ENCODE peak calls at places on chromosome 20, in six cellular contexts. S is RWPE1, Z is activated B cell treated with CpG ODN at 0.5 μM for 24 hours, P is adrenal gland, F is foreskin fibroblast, O is body of pancreas. G is an unnamed sample.

GRCh38 chr20:21353236-21353635 is 44.1 kb downstream of the NKX2-4 start:
- DNase-seq in O (no peak), Z (no peak), P (no peak), S (peak; percentile 8), F (peak; percentile 18), G (no peak)

GRCh38 chr20:3874194-3874824 is 14.9 kb upstream of the PANK2 start:
- DNase-seq in Z (no peak), F (no peak), O (no peak), S (no peak), P (no peak), G (no peak)

GRCh38 chr20:34083137-34083536 is 28.9 kb downstream of the EIF2S2 start:
- DNase-seq in F (peak; percentile 82), O (peak; percentile 82), Z (no peak), S (peak; percentile 96), P (peak; percentile 96), G (no peak)

GRCh38 chr20:420721-421574 is 12.8 kb downstream of the RBCK1 start:
- DNase-seq in S (peak; percentile 78), P (no peak), F (no peak), O (no peak), Z (no peak), G (no peak)

GRCh38 chr20:20941468-20941889 is 164.7 kb downstream of the LINC00237 start:
- DNase-seq in O (no peak), S (no peak), Z (no peak), P (no peak), F (no peak), G (no peak)

GRCh38 chr20:30985386-30985785 is 272.1 kb upstream of the DEFB115 start:
- DNase-seq in F (no peak), Z (no peak), O (no peak), S (no peak), P (no peak), G (no peak)

GRCh38 chr20:54865273-54865672 is 389.9 kb downstream of the DOK5 start:
- DNase-seq in S (no peak), P (no peak), Z (no peak), O (no peak), F (no peak), G (no peak)

GRCh38 chr20:30484009-30484748 is 773.3 kb upstream of the DEFB115 start:
- DNase-seq in S (no peak), Z (no peak), P (no peak), O (no peak), F (no peak), G (no peak)

GRCh38 chr20:6765469-6766058 is 1.9 kb upstream of the BMP2 start:
- DNase-seq in S (peak; percentile 34), F (peak; percentile 72), O (peak; percentile 13), Z (no peak), P (no peak), G (no peak)

GRCh38 chr20:15446373-15446772 is 1109.0 kb upstream of the FLRT3 start:
- DNase-seq in O (peak; percentile 66), S (peak; percentile 23), Z (no peak), P (peak; percentile 14), F (no peak), G (peak; percentile 46)

GRCh38 chr20:62772994-62773858 is 23.0 kb upstream of the MRGBP start:
- DNase-seq in P (peak; percentile 67), Z (no peak), F (peak; percentile 70), O (peak; percentile 64), S (peak; percentile 89), G (no peak)

GRCh38 chr20:1900321-1900791 is 5.1 kb downstream of the SIRPA start:
- DNase-seq in P (peak; percentile 77), F (peak; percentile 83), Z (no peak), O (peak; percentile 72), S (peak; percentile 67), G (peak; percentile 61)

GRCh38 chr20:53608456-53609413 is 15.1 kb upstream of the ZNF217 start:
- DNase-seq in F (no peak), Z (no peak), O (no peak), P (no peak), S (no peak), G (no peak)

GRCh38 chr20:50389437-50389807 is 120.8 kb upstream of the PTPN1 start:
- DNase-seq in O (peak; percentile 80), S (no peak), Z (no peak), P (peak; percentile 91), F (no peak), G (no peak)

GRCh38 chr20:50388733-50389436 is 121.3 kb upstream of the PTPN1 start:
- DNase-seq in F (no peak), Z (no peak), P (no peak), O (no peak), S (no peak), G (no peak)

GRCh38 chr20:50390685-50391443 is 119.3 kb upstream of the PTPN1 start:
- DNase-seq in S (no peak), F (no peak), O (no peak), P (no peak), Z (no peak), G (no peak)

GRCh38 chr20:50391444-50392137 is 118.6 kb upstream of the PTPN1 start:
- DNase-seq in P (no peak), Z (no peak), F (no peak), O (no peak), S (no peak), G (no peak)

DNA sequence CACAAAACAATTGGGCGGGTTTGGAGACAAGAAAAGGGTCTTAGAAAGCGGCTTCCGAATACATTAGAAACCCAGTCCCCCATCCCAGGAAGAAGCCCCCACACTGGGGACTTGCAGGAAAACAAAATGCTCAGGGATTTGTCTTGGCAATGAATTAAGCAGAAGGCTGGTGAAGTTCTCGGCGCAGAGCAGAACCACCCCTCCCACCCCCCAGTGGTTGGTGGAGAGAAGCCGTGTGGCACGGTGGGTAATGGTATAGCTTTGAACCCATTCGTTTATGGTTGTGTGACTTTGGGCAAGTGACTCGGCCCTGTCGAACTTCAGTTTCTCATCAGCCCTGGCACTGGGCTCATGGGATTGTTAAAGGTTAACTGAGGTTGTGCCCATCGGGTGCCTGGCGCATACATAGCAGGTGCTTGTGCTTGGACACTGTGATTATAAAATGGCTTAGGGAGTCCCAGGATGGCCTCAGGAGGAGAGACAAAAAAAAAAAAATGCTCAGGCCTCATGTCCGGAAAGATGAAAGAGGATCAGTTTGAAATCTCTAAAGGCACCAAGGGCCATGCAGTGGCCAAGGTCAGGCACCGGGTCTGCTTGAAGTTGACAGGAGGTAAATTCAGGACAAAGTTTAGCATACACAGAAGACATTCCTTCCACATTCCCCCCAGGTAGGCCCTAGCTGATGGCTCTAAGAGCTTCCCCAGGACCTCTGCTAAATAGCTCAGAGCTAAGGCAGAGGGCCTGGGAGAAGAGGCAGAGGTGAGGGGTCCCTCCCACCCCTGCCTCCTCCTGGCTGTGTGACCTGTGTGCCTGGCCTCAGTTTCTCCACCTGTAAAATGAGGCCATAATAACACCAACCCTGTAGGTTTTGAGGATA is 120.1 kb upstream of the PTPN1 start:
- DNase-seq in Z (no peak), P (peak; percentile 79), S (no peak), O (no peak), F (no peak), G (no peak)
- TF ChIP-seq CTCF in Z (no peak), P (no peak), S (no peak), O (no peak), F (no peak), G (no peak)

GRCh38 chr20:41694796-41695195 is 76.6 kb upstream of the CHD6 start:
- DNase-seq in O (no peak), F (no peak), P (no peak), Z (no peak), S (no peak), G (no peak)

GRCh38 chr20:41690702-41691101 is 72.5 kb upstream of the CHD6 start:
- DNase-seq in O (no peak), Z (no peak), P (no peak), F (no peak), S (no peak), G (no peak)

GRCh38 chr20:41696428-41696827 is 78.3 kb upstream of the CHD6 start:
- DNase-seq in Z (no peak), P (peak; percentile 51), F (peak; percentile 4), S (no peak), O (no peak), G (no peak)

GRCh38 chr20:41692479-41693135 is 74.4 kb upstream of the CHD6 start:
- DNase-seq in F (peak; percentile 83), Z (peak; percentile 74), S (peak; percentile 62), O (peak; percentile 89), P (peak; percentile 93), G (peak; percentile 68)

GRCh38 chr20:41693136-41693979 is 75.2 kb upstream of the CHD6 start:
- DNase-seq in Z (peak; percentile 63), F (peak; percentile 94), O (peak; percentile 87), P (peak; percentile 89), S (peak; percentile 94), G (peak; percentile 74)
- TF ChIP-seq CTCF in Z (no peak), F (peak; percentile 57), O (peak; percentile 35), P (peak; percentile 70), S (peak; percentile 84), G (peak; percentile 24)

GRCh38 chr20:63808964-63809674 is 21.9 kb downstream of the ZBTB46 start:
- DNase-seq in P (no peak), F (no peak), Z (no peak), S (no peak), O (no peak), G (no peak)
- TF ChIP-seq CTCF in P (no peak), F (no peak), Z (no peak), S (no peak), O (no peak), G (no peak)

DNA sequence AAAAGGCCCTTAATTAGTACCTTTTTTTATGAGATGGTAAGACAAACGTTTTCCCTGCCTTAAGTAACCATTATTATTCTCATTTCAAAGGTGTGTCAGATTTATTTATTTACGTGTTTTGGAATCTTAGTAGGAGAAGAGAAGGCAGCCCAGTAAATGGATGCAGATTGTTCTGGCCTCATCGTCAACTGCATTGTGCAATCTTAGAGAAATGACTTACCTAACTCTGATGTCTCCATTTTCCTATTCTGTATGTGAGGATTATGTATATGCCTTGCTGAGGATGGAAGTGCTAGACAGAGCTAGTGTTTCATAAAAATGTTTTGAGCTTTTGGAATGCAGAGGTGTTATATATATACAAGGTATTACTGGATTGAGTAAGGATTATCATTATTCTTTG is 97.0 kb upstream of the JAG1 start:
- DNase-seq in F (no peak), O (no peak), P (no peak), Z (no peak), S (no peak), G (no peak)
- TF ChIP-seq CTCF in F (no peak), O (no peak), P (no peak), Z (no peak), S (no peak), G (no peak)

GRCh38 chr20:35342154-35342769 is 50.0 kb upstream of the FAM83C start:
- DNase-seq in O (no peak), S (no peak), P (no peak), F (peak; percentile 30), Z (no peak), G (no peak)
- TF ChIP-seq CTCF in O (no peak), S (no peak), P (no peak), F (peak; percentile 19), Z (no peak), G (no peak)

GRCh38 chr20:47089151-47089550 is 194.5 kb downstream of the EYA2 start:
- DNase-seq in P (no peak), F (no peak), S (no peak), Z (no peak), O (no peak), G (no peak)

GRCh38 chr20:47090835-47091234 is 196.2 kb downstream of the EYA2 start:
- DNase-seq in O (no peak), P (no peak), S (no peak), Z (no peak), F (no peak), G (no peak)

GRCh38 chr20:47097691-47098622 is 203.3 kb downstream of the EYA2 start:
- DNase-seq in F (no peak), O (no peak), Z (no peak), P (no peak), S (no peak), G (no peak)

GRCh38 chr20:47095690-47096089 is 201.0 kb downstream of the EYA2 start:
- DNase-seq in P (no peak), O (no peak), S (no peak), Z (no peak), F (no peak), G (no peak)

GRCh38 chr20:47093567-47093966 is 198.9 kb downstream of the EYA2 start:
- DNase-seq in S (no peak), F (no peak), O (no peak), P (no peak), Z (no peak), G (no peak)
- TF ChIP-seq CTCF in S (no peak), F (no peak), O (no peak), P (no peak), Z (no peak), G (no peak)

G was measured in nephron progenitor cell.